ENCODE peak calls at places on chromosomes 11 and 22, in six cellular contexts. One of them, this sample, is unnamed.

GRCh38 chr11:28759311-28759710 is 651.1 kb downstream of the METTL15 start:
- DNase-seq in CD8-positive, alpha-beta memory T cell: no peak
- DNase-seq in H1: no peak
- DNase-seq in right cardiac atrium: no peak
- DNase-seq in thoracic aorta: no peak
- DNase-seq in colonic mucosa: no peak
- DNase-seq in this sample: no peak

GRCh38 chr11:61891331-61892084 is at the start of gene FADS3:
- DNase-seq in right cardiac atrium: peak; percentile 96
- DNase-seq in colonic mucosa: peak; percentile 91
- DNase-seq in CD8-positive, alpha-beta memory T cell: peak; percentile 77
- DNase-seq in thoracic aorta: peak; percentile 33
- DNase-seq in H1: peak; percentile 73
- DNase-seq in this sample: peak; percentile 88

GRCh38 chr22:22248878-22249277 is 4.3 kb downstream of the VPREB1 start:
- DNase-seq in right cardiac atrium: no peak
- DNase-seq in CD8-positive, alpha-beta memory T cell: peak; percentile 47
- DNase-seq in thoracic aorta: no peak
- DNase-seq in H1: no peak
- DNase-seq in colonic mucosa: no peak
- DNase-seq in this sample: peak; percentile 83

GRCh38 chr11:45585205-45585604 is 80.2 kb downstream of the CHST1 start:
- DNase-seq in right cardiac atrium: no peak
- DNase-seq in thoracic aorta: no peak
- DNase-seq in colonic mucosa: no peak
- DNase-seq in H1: no peak
- DNase-seq in CD8-positive, alpha-beta memory T cell: no peak
- DNase-seq in this sample: no peak

GRCh38 chr11:1119282-1120146 is 38.2 kb upstream of the MUC5AC start:
- DNase-seq in H1: no peak
- DNase-seq in thoracic aorta: no peak
- DNase-seq in colonic mucosa: no peak
- DNase-seq in CD8-positive, alpha-beta memory T cell: peak; percentile 42
- DNase-seq in right cardiac atrium: peak; percentile 8
- DNase-seq in this sample: no peak

GRCh38 chr11:120547301-120547700 is 35.8 kb downstream of the GRIK4 start:
- DNase-seq in thoracic aorta: no peak
- DNase-seq in colonic mucosa: no peak
- DNase-seq in right cardiac atrium: no peak
- DNase-seq in CD8-positive, alpha-beta memory T cell: no peak
- DNase-seq in H1: no peak
- DNase-seq in this sample: no peak

GRCh38 chr11:1502971-1503707 is 16.6 kb upstream of the MOB2 start:
- DNase-seq in CD8-positive, alpha-beta memory T cell: no peak
- DNase-seq in thoracic aorta: no peak
- DNase-seq in right cardiac atrium: peak; percentile 81
- DNase-seq in H1: no peak
- DNase-seq in colonic mucosa: no peak
- DNase-seq in this sample: no peak

GRCh38 chr11:4049006-4049405 is 45.6 kb upstream of the RRM1 start:
- DNase-seq in CD8-positive, alpha-beta memory T cell: no peak
- DNase-seq in right cardiac atrium: no peak
- DNase-seq in colonic mucosa: no peak
- DNase-seq in thoracic aorta: no peak
- DNase-seq in H1: no peak
- DNase-seq in this sample: no peak

GRCh38 chr11:115527534-115528125 is 23.4 kb upstream of the CADM1 start:
- DNase-seq in H1: no peak
- DNase-seq in right cardiac atrium: no peak
- DNase-seq in thoracic aorta: no peak
- DNase-seq in CD8-positive, alpha-beta memory T cell: no peak
- DNase-seq in colonic mucosa: peak; percentile 30
- DNase-seq in this sample: no peak

GRCh38 chr22:20080776-20081654 is 974 bp downstream of the DGCR8 start:
- DNase-seq in colonic mucosa: peak; percentile 38
- DNase-seq in CD8-positive, alpha-beta memory T cell: no peak
- DNase-seq in right cardiac atrium: peak; percentile 76
- DNase-seq in H1: peak; percentile 31
- DNase-seq in thoracic aorta: no peak
- DNase-seq in this sample: peak; percentile 33

GRCh38 chr11:124951341-124951740 is 2.7 kb upstream of the CCDC15 start:
- DNase-seq in right cardiac atrium: no peak
- DNase-seq in H1: no peak
- DNase-seq in colonic mucosa: no peak
- DNase-seq in thoracic aorta: no peak
- DNase-seq in CD8-positive, alpha-beta memory T cell: no peak
- DNase-seq in this sample: no peak

GRCh38 chr11:44564653-44565007 is 833 bp upstream of the CD82 start:
- DNase-seq in right cardiac atrium: peak; percentile 92
- DNase-seq in colonic mucosa: no peak
- DNase-seq in thoracic aorta: peak; percentile 83
- DNase-seq in H1: no peak
- DNase-seq in CD8-positive, alpha-beta memory T cell: peak; percentile 54
- DNase-seq in this sample: no peak

GRCh38 chr11:103920933-103921332 is 115.5 kb upstream of the DDI1 start:
- DNase-seq in colonic mucosa: no peak
- DNase-seq in H1: no peak
- DNase-seq in thoracic aorta: no peak
- DNase-seq in CD8-positive, alpha-beta memory T cell: no peak
- DNase-seq in right cardiac atrium: no peak
- DNase-seq in this sample: peak; percentile 18

GRCh38 chr11:61258546-61258945 is 17.6 kb downstream of the PGA5 start:
- DNase-seq in right cardiac atrium: no peak
- DNase-seq in CD8-positive, alpha-beta memory T cell: no peak
- DNase-seq in H1: no peak
- DNase-seq in colonic mucosa: no peak
- DNase-seq in thoracic aorta: no peak
- DNase-seq in this sample: no peak

GRCh38 chr11:36719708-36720107 is 121.7 kb upstream of the RAG2 start:
- DNase-seq in H1: no peak
- DNase-seq in thoracic aorta: no peak
- DNase-seq in colonic mucosa: no peak
- DNase-seq in right cardiac atrium: no peak
- DNase-seq in CD8-positive, alpha-beta memory T cell: no peak
- DNase-seq in this sample: no peak

GRCh38 chr22:20186183-20186870 is 35.5 kb upstream of the CCDC188 start:
- DNase-seq in colonic mucosa: no peak
- DNase-seq in right cardiac atrium: no peak
- DNase-seq in thoracic aorta: no peak
- DNase-seq in CD8-positive, alpha-beta memory T cell: no peak
- DNase-seq in H1: peak; percentile 61
- DNase-seq in this sample: peak; percentile 10

GRCh38 chr22:46737105-46737975 is 712 bp downstream of the CERK start:
- DNase-seq in colonic mucosa: no peak
- DNase-seq in CD8-positive, alpha-beta memory T cell: peak; percentile 59
- DNase-seq in thoracic aorta: no peak
- DNase-seq in H1: no peak
- DNase-seq in right cardiac atrium: peak; percentile 80
- DNase-seq in this sample: peak; percentile 69

GRCh38 chr22:49827853-49828598 is at the start of gene BRD1:
- DNase-seq in colonic mucosa: peak; percentile 52
- DNase-seq in right cardiac atrium: peak; percentile 91
- DNase-seq in thoracic aorta: no peak
- DNase-seq in H1: no peak
- DNase-seq in CD8-positive, alpha-beta memory T cell: peak; percentile 65
- DNase-seq in this sample: peak; percentile 83

GRCh38 chr11:111194789-111195188 is 50.7 kb upstream of the POU2AF2 start:
- DNase-seq in colonic mucosa: no peak
- DNase-seq in right cardiac atrium: no peak
- DNase-seq in CD8-positive, alpha-beta memory T cell: no peak
- DNase-seq in H1: no peak
- DNase-seq in thoracic aorta: no peak
- DNase-seq in this sample: no peak

GRCh38 chr11:9529333-9529648 is 44.2 kb upstream of the WEE1 start:
- DNase-seq in CD8-positive, alpha-beta memory T cell: no peak
- DNase-seq in H1: no peak
- DNase-seq in thoracic aorta: no peak
- DNase-seq in right cardiac atrium: peak; percentile 82
- DNase-seq in colonic mucosa: peak; percentile 68
- DNase-seq in this sample: no peak

GRCh38 chr11:131511794-131512193 is 141.4 kb downstream of the NTM start:
- DNase-seq in right cardiac atrium: peak; percentile 62
- DNase-seq in H1: peak; percentile 25
- DNase-seq in CD8-positive, alpha-beta memory T cell: no peak
- DNase-seq in colonic mucosa: peak; percentile 50
- DNase-seq in thoracic aorta: no peak
- DNase-seq in this sample: peak; percentile 48

GRCh38 chr22:38989461-38989860 is 7.3 kb downstream of the APOBEC3B start:
- DNase-seq in thoracic aorta: no peak
- DNase-seq in right cardiac atrium: no peak
- DNase-seq in CD8-positive, alpha-beta memory T cell: no peak
- DNase-seq in colonic mucosa: no peak
- DNase-seq in H1: no peak
- DNase-seq in this sample: no peak

GRCh38 chr11:15406952-15407351 is 292.2 kb downstream of the INSC start:
- DNase-seq in CD8-positive, alpha-beta memory T cell: no peak
- DNase-seq in colonic mucosa: no peak
- DNase-seq in thoracic aorta: no peak
- DNase-seq in H1: no peak
- DNase-seq in right cardiac atrium: no peak
- DNase-seq in this sample: no peak

GRCh38 chr11:78313181-78313788 is 104.3 kb downstream of the GAB2 start:
- DNase-seq in CD8-positive, alpha-beta memory T cell: no peak
- DNase-seq in H1: no peak
- DNase-seq in thoracic aorta: no peak
- DNase-seq in right cardiac atrium: no peak
- DNase-seq in colonic mucosa: peak; percentile 65
- DNase-seq in this sample: no peak

GRCh38 chr11:62137881-62138629 is 14.2 kb downstream of the INCENP start:
- DNase-seq in CD8-positive, alpha-beta memory T cell: no peak
- DNase-seq in H1: no peak
- DNase-seq in colonic mucosa: no peak
- DNase-seq in thoracic aorta: no peak
- DNase-seq in right cardiac atrium: no peak
- DNase-seq in this sample: no peak

GRCh38 chr22:19892249-19892879 is 37.7 kb upstream of the GNB1L start:
- DNase-seq in CD8-positive, alpha-beta memory T cell: peak; percentile 58
- DNase-seq in H1: no peak
- DNase-seq in colonic mucosa: no peak
- DNase-seq in thoracic aorta: no peak
- DNase-seq in right cardiac atrium: peak; percentile 48
- DNase-seq in this sample: peak; percentile 66

GRCh38 chr11:32792948-32793475 is 1.4 kb downstream of the CCDC73 start:
- DNase-seq in H1: peak; percentile 9
- DNase-seq in right cardiac atrium: peak; percentile 68
- DNase-seq in colonic mucosa: peak; percentile 67
- DNase-seq in CD8-positive, alpha-beta memory T cell: peak; percentile 53
- DNase-seq in thoracic aorta: no peak
- DNase-seq in this sample: peak; percentile 56

GRCh38 chr11:18774801-18775200 is 16.8 kb downstream of the PTPN5 start:
- DNase-seq in H1: no peak
- DNase-seq in right cardiac atrium: no peak
- DNase-seq in colonic mucosa: no peak
- DNase-seq in thoracic aorta: no peak
- DNase-seq in CD8-positive, alpha-beta memory T cell: no peak
- DNase-seq in this sample: no peak

GRCh38 chr22:41746563-41747400 is 47.5 kb downstream of the MEI1 start:
- DNase-seq in thoracic aorta: peak; percentile 15
- DNase-seq in right cardiac atrium: peak; percentile 82
- DNase-seq in H1: peak; percentile 46
- DNase-seq in colonic mucosa: peak; percentile 79
- DNase-seq in CD8-positive, alpha-beta memory T cell: peak; percentile 70
- DNase-seq in this sample: peak; percentile 85
- H3K4me1 ChIP-seq in thoracic aorta: no peaks in the 10 kb centered on the region
- H3K4me1 ChIP-seq in right cardiac atrium: no peaks in the 10 kb centered on the region
- H3K4me1 ChIP-seq in H1: no peaks in the 10 kb centered on the region
- H3K4me1 ChIP-seq in colonic mucosa: no peaks in the 10 kb centered on the region
- H3K4me1 ChIP-seq in CD8-positive, alpha-beta memory T cell: no peaks in the 10 kb centered on the region
- H3K4me1 ChIP-seq in this sample: peaks cover 35% of the 10 kb centered on the region

GRCh38 chr11:118912742-118913410 is 12.8 kb downstream of the BCL9L start:
- DNase-seq in CD8-positive, alpha-beta memory T cell: no peak
- DNase-seq in right cardiac atrium: peak; percentile 58
- DNase-seq in thoracic aorta: no peak
- DNase-seq in H1: no peak
- DNase-seq in colonic mucosa: peak; percentile 66
- DNase-seq in this sample: no peak
- H3K4me1 ChIP-seq in CD8-positive, alpha-beta memory T cell: peaks cover 94% of the 10 kb centered on the region
- H3K4me1 ChIP-seq in right cardiac atrium: peaks cover 59% of the 10 kb centered on the region
- H3K4me1 ChIP-seq in thoracic aorta: peaks cover 82% of the 10 kb centered on the region
- H3K4me1 ChIP-seq in H1: peaks cover 58% of the 10 kb centered on the region
- H3K4me1 ChIP-seq in colonic mucosa: peaks cover 68% of the 10 kb centered on the region
- H3K4me1 ChIP-seq in this sample: peaks cover 80% of the 10 kb centered on the region

GRCh38 chr22:42994276-42994916 is 20.6 kb downstream of the PACSIN2 start:
- DNase-seq in thoracic aorta: no peak
- DNase-seq in H1: no peak
- DNase-seq in right cardiac atrium: no peak
- DNase-seq in CD8-positive, alpha-beta memory T cell: peak; percentile 32
- DNase-seq in colonic mucosa: no peak
- DNase-seq in this sample: no peak

GRCh38 chr22:42992886-42993479 is 22.0 kb downstream of the PACSIN2 start:
- DNase-seq in H1: no peak
- DNase-seq in right cardiac atrium: no peak
- DNase-seq in thoracic aorta: no peak
- DNase-seq in colonic mucosa: no peak
- DNase-seq in CD8-positive, alpha-beta memory T cell: no peak
- DNase-seq in this sample: no peak

GRCh38 chr22:42993651-42994275 is 21.2 kb downstream of the PACSIN2 start:
- DNase-seq in right cardiac atrium: no peak
- DNase-seq in CD8-positive, alpha-beta memory T cell: no peak
- DNase-seq in colonic mucosa: no peak
- DNase-seq in H1: no peak
- DNase-seq in thoracic aorta: no peak
- DNase-seq in this sample: no peak

GRCh38 chr22:42996646-42997365 is 18.1 kb downstream of the PACSIN2 start:
- DNase-seq in colonic mucosa: no peak
- DNase-seq in CD8-positive, alpha-beta memory T cell: no peak
- DNase-seq in thoracic aorta: no peak
- DNase-seq in right cardiac atrium: peak; percentile 69
- DNase-seq in H1: no peak
- DNase-seq in this sample: no peak

DNA sequence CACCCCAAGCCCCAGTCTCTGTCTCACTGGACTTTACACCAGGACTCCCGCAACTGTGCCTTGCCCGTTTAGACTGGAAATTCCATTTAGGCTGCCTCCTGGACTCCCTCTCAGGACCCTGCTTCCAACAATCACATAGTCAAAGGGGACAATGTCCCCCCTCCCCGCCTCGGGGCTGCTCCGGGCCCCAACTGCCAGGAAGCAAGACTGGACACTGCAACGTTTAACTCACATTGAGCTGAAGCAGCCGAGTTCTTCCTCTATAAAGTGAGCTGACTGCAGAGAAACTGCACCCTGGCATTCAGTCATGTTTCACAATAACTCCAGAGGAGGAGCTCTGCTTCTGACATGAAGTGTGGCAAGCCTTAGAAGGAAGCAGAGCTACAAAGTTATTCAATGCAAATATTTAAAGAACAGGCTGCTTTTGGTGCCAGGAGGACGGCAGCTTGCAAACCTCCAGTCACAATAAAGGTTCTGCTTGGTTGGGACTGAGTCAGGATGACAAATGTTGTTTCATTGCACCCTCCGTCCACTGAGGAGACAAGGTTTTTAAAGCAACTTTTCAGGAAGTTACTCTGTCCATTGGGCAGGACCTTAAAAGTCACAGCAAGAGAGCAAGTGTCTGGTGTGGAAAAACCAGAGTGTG is 19.9 kb downstream of the PACSIN2 start:
- DNase-seq in colonic mucosa: peak; percentile 76
- DNase-seq in thoracic aorta: peak; percentile 60
- DNase-seq in CD8-positive, alpha-beta memory T cell: no peak
- DNase-seq in H1: no peak
- DNase-seq in right cardiac atrium: peak; percentile 52
- DNase-seq in this sample: peak; percentile 12
- H3K4me1 ChIP-seq in colonic mucosa: peaks cover 35% of the 10 kb centered on the region
- H3K4me1 ChIP-seq in thoracic aorta: peaks cover 73% of the 10 kb centered on the region
- H3K4me1 ChIP-seq in CD8-positive, alpha-beta memory T cell: no peaks in the 10 kb centered on the region
- H3K4me1 ChIP-seq in H1: peaks cover 3% of the 10 kb centered on the region
- H3K4me1 ChIP-seq in right cardiac atrium: peaks cover 16% of the 10 kb centered on the region
- H3K4me1 ChIP-seq in this sample: peaks cover 13% of the 10 kb centered on the region

GRCh38 chr22:45689195-45689594 is 17.6 kb downstream of the ATXN10 start:
- DNase-seq in thoracic aorta: no peak
- DNase-seq in right cardiac atrium: no peak
- DNase-seq in H1: no peak
- DNase-seq in colonic mucosa: no peak
- DNase-seq in CD8-positive, alpha-beta memory T cell: no peak
- DNase-seq in this sample: no peak
- H3K4me1 ChIP-seq in thoracic aorta: peaks cover 42% of the 10 kb centered on the region
- H3K4me1 ChIP-seq in right cardiac atrium: peaks cover 7% of the 10 kb centered on the region
- H3K4me1 ChIP-seq in H1: no peaks in the 10 kb centered on the region
- H3K4me1 ChIP-seq in colonic mucosa: peaks cover 4% of the 10 kb centered on the region
- H3K4me1 ChIP-seq in CD8-positive, alpha-beta memory T cell: peaks cover 8% of the 10 kb centered on the region
- H3K4me1 ChIP-seq in this sample: peaks cover 6% of the 10 kb centered on the region

This sample was measured in OCI-LY7.